ENCODE peak calls at places on chromosomes 12 and 14, in four cellular contexts. A is mesothelial cell of epicardium, R is IMR-90, N is GM06990. K is an unnamed sample.

GRCh38 chr12:118061876-118062791 is 1.2 kb upstream of the WSB2 start:
- DNase-seq in N (peak; percentile 38), R (peak; percentile 58), A (peak; percentile 42), K (no peak)

GRCh38 chr12:52581066-52581465 is 7.4 kb upstream of the KRT74 start:
- DNase-seq in R (no peak), N (no peak), A (no peak), K (no peak)

GRCh38 chr12:100908501-100908900 is 113.9 kb downstream of the ANO4 start:
- DNase-seq in A (no peak), N (no peak), R (peak; percentile 88), K (no peak)

GRCh38 chr12:53042607-53043454 is 7.0 kb upstream of the TNS2 start:
- DNase-seq in A (no peak), R (no peak), N (no peak), K (no peak)

GRCh38 chr12:27703720-27704452 is 6.7 kb upstream of the MRPS35 start:
- DNase-seq in N (no peak), R (peak; percentile 89), A (peak; percentile 68), K (no peak)

GRCh38 chr14:102941419-102942011 is 19.1 kb downstream of the AMN start:
- DNase-seq in N (no peak), R (peak; percentile 11), A (no peak), K (no peak)

GRCh38 chr12:98543701-98544100 is 28.3 kb downstream of the TMPO start:
- DNase-seq in A (no peak), R (peak; percentile 7), N (no peak), K (no peak)

GRCh38 chr14:98512501-98513251 is 759.3 kb downstream of the BCL11B start:
- DNase-seq in R (no peak), A (no peak), N (no peak), K (no peak)

GRCh38 chr12:46964496-46965098 is 114.8 kb upstream of the PCED1B start:
- DNase-seq in A (no peak), N (no peak), R (peak; percentile 64), K (no peak)

GRCh38 chr12:131122631-131123030 is 168.9 kb downstream of the ADGRD1 start:
- DNase-seq in A (no peak), R (no peak), N (no peak), K (no peak)

GRCh38 chr12:116863275-116863767 is 17.9 kb downstream of the HRK start:
- DNase-seq in N (no peak), R (peak; percentile 75), A (no peak), K (no peak)

GRCh38 chr14:95460647-95461478 is 55.6 kb downstream of the SYNE3 start:
- DNase-seq in N (no peak), R (peak; percentile 79), A (no peak), K (no peak)

GRCh38 chr12:118611295-118611694 is 234.9 kb downstream of the SUDS3 start:
- DNase-seq in N (no peak), A (no peak), R (no peak), K (no peak)

DNA sequence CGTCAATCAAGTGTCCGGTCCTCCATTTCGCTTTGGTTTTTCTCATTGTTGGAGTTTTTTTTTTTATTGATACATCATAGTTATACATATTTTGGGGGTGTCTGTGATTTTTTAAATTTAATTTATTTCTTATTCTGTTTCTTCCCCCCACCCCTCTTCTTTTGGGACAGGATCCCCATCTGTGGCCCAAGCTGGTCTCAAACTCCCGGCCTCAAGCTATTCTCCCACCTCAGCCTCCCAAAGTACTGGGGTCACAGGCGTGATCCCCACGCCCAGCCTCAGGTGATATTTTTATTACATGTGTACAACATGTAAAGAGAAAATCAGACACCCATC is 51.3 kb upstream of the ZFP36L1 start:
- DNase-seq in N (no peak), A (no peak), R (no peak), K (no peak)
- TF ChIP-seq CTCF in N (no peak), A (no peak), R (no peak), K (no peak)

DNA sequence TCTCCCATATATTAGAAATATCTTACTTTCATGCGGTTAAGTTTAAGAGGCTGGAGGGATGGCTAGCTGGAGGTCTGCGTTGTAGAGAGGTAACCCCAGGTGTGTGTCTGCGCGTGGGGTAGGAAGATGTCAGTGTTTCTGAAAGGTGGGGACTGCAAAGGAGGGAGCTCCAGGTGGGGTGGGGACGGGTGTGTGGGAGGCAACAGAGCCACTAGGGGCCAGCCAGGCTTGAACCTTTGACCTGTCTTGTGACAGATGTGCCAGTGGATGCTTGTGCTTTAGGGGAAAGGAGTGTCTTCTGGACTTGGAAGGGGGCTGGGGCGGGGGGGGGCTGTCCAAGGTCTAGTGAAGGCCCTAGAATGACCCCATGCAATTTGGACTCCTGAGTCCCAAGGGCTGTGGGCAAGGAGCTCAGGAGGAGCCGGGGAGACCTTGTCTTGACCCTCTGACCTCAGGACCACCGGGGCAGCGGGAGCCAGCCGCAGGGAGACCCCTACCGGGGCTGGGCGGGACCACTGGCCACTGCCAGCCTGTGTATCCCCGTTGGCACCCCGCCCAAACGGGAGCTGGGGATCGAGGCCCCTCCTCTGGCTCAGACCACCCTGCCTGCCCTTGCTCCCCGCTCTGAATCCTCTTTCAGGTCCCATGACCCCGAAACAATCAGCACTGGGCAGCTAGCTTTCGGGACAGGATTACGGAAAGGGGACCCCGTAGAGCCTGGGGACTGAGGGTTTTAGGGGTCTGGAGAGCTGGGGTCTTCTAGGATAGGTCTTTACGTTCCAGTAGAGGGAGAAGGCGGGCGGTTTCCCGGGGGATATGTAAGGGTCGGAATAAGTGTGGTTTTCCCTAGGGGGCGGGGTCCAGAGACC is 1.1 kb downstream of the GLI1 start:
- DNase-seq in N (no peak), R (no peak), A (no peak), K (no peak)
- TF ChIP-seq CTCF in N (no peak), R (no peak), A (no peak), K (no peak)

GRCh38 chr14:77109656-77110055 is 11.6 kb downstream of the CIPC start:
- DNase-seq in A (no peak), N (no peak), R (no peak), K (no peak)
- TF ChIP-seq CTCF in A (no peak), N (no peak), R (no peak), K (no peak)

DNA sequence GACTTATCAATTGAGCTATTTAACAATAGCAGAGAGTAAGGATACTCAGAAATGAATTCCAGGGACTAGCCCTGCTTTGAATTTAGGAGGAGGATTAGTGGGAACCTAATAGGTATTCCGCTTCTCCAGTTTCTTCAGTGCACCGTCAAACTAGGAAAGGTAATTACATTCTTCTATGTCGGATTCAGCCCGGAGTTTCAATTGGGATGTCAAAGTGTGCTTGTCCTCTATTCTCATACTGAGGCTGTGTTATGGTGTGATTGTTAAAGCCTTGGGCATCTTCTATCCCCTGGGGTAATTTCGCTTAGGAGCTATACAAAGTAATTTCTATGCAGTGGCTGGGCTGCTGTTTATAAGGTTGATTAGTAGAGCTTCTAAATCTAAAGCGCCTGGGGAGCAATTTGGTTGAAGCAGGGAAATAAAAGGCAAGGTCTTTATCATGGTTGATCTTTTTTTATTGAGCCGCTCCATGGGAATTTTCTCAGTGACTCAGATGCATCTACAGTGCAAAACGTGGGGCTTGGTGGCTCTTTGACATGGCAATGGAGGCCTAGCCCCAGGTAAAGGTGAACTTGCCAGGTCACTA is 399.6 kb downstream of the ZFP36L1 start:
- DNase-seq in R (no peak), A (no peak), N (no peak), K (no peak)
- TF ChIP-seq CTCF in R (no peak), A (no peak), N (no peak), K (no peak)

GRCh38 chr14:76923422-76924362 is 97.5 kb downstream of the LRRC74A start:
- DNase-seq in R (no peak), N (no peak), A (no peak), K (no peak)
- TF ChIP-seq CTCF in R (no peak), N (no peak), A (no peak), K (no peak)

GRCh38 chr14:100560471-100560870 is 26.7 kb downstream of the BEGAIN start:
- DNase-seq in R (no peak), N (no peak), A (no peak), K (no peak)

GRCh38 chr14:100558226-100558625 is 29.0 kb downstream of the BEGAIN start:
- DNase-seq in A (no peak), N (no peak), R (no peak), K (no peak)

GRCh38 chr14:100557658-100558057 is 29.6 kb downstream of the BEGAIN start:
- DNase-seq in N (no peak), A (no peak), R (peak; percentile 18), K (no peak)

GRCh38 chr14:100559455-100559854 is 27.8 kb downstream of the BEGAIN start:
- DNase-seq in A (no peak), R (no peak), N (no peak), K (no peak)

DNA sequence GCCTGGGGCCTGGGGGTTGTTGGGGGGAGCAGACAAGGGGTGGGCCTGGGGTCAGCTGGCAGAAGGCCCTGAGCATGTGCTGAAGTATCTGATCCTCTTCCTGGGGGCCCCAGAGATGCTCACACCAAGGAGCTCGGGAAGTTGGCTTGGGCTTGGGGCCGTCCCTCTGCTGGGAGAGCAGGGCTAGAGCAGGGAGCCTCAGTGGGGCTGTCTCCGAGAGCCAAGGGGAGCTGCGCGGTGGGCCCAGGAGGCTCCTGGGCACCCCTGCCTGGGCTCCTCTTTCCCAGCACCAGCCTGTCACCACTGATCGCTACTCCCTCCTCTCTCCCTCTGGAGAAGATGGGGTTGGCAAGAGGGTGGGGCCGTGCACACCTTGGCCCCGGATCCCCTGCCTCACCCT is 28.3 kb downstream of the BEGAIN start:
- DNase-seq in N (no peak), A (no peak), R (no peak), K (no peak)
- TF ChIP-seq CTCF in N (no peak), A (no peak), R (no peak), K (no peak)

GRCh38 chr12:58920102-58920955 is at the start of gene LRIG3:
- DNase-seq in A (peak; percentile 90), R (peak; percentile 89), N (peak; percentile 66), K (no peak)
- TF ChIP-seq CTCF in A (peak; percentile 16), R (peak; percentile 1), N (peak; percentile 30), K (no peak)

K was measured in D721Med.